ENCODE peak calls at places on chromosomes 16 and 17, in four cellular contexts. X, Z, J and Y are unnamed samples.

GRCh38 chr16:19771796-19772195 is 53.7 kb downstream of the IQCK start:
- DNase-seq in X (no peak), Z (no peak), J (no peak), Y (no peak)

GRCh38 chr17:29379084-29379811 is 10.9 kb upstream of the TAOK1 start:
- DNase-seq in X (no peak), Z (peak), J (no peak), Y (no peak)

GRCh38 chr17:81966343-81967243 is 5.6 kb upstream of the NOTUM start:
- DNase-seq in X (peak), Z (peak), J (no peak), Y (no peak)

GRCh38 chr17:63446981-63447687 is 1.0 kb upstream of the CYB561 start:
- DNase-seq in X (peak), Z (no peak), J (no peak), Y (no peak)

GRCh38 chr17:245611-246010 is 64.2 kb upstream of the DOC2B start:
- DNase-seq in X (no peak), Z (no peak), J (no peak), Y (no peak)

GRCh38 chr17:19304209-19304608 is 58.3 kb downstream of the B9D1 start:
- DNase-seq in X (no peak), Z (peak), J (no peak), Y (no peak)

GRCh38 chr17:81066072-81066471 is 31.1 kb downstream of the BAIAP2 start:
- DNase-seq in X (no peak), Z (no peak), J (no peak), Y (no peak)

GRCh38 chr17:30433514-30433913 is 43.7 kb upstream of the GOSR1 start:
- DNase-seq in X (no peak), Z (peak), J (no peak), Y (no peak)

GRCh38 chr16:3256146-3256875 is at the start of gene MEFV:
- DNase-seq in X (no peak), Z (peak), J (no peak), Y (no peak)

GRCh38 chr17:12789075-12789975 is at the start of gene ARHGAP44:
- DNase-seq in X (peak), Z (peak), J (peak), Y (peak)

GRCh38 chr16:58197314-58198012 is 443 bp downstream of the CSNK2A2 start:
- DNase-seq in X (peak), Z (no peak), J (no peak), Y (no peak)

GRCh38 chr17:7324438-7324779 is 4.7 kb downstream of the NEURL4 start:
- DNase-seq in X (no peak), Z (no peak), J (no peak), Y (no peak)

GRCh38 chr16:637081-638018 is 1.2 kb upstream of the METTL26 start:
- DNase-seq in X (peak), Z (peak), J (peak), Y (no peak)

GRCh38 chr16:82627811-82628339 is 1.1 kb downstream of the CDH13 start:
- DNase-seq in X (no peak), Z (peak), J (no peak), Y (no peak)

GRCh38 chr16:25035494-25036405 is 20.6 kb upstream of the ARHGAP17 start:
- DNase-seq in X (no peak), Z (no peak), J (no peak), Y (no peak)

GRCh38 chr16:2507679-2508064 is 6.1 kb upstream of the ATP6V0C start:
- DNase-seq in X (no peak), Z (no peak), J (no peak), Y (no peak)

GRCh38 chr16:70470927-70471341 is 16.5 kb downstream of the FCSK start:
- DNase-seq in X (peak), Z (peak), J (no peak), Y (no peak)

GRCh38 chr17:80270836-80271235 is 10.2 kb downstream of the RNF213 start:
- DNase-seq in X (no peak), Z (peak), J (no peak), Y (no peak)

GRCh38 chr17:791807-792206 is 9.7 kb downstream of the MRM3 start:
- DNase-seq in X (no peak), Z (no peak), J (no peak), Y (no peak)

GRCh38 chr17:700504-701094 is 14.0 kb downstream of the VPS53 start:
- DNase-seq in X (no peak), Z (peak), J (no peak), Y (no peak)

GRCh38 chr17:9959377-9959981 is 54.4 kb upstream of the RCVRN start:
- DNase-seq in X (peak), Z (peak), J (peak), Y (no peak)

GRCh38 chr17:74430706-74431567 is 951 bp upstream of the GPRC5C start:
- DNase-seq in X (peak), Z (peak), J (peak), Y (no peak)

GRCh38 chr16:6964679-6965078 is 368.0 kb upstream of the RBFOX1 start:
- DNase-seq in X (no peak), Z (no peak), J (no peak), Y (no peak)

GRCh38 chr16:84959045-84959576 is 52.2 kb downstream of the ZDHHC7 start:
- DNase-seq in X (no peak), Z (no peak), J (no peak), Y (no peak)

GRCh38 chr17:80254396-80255241 is 6.0 kb upstream of the RNF213 start:
- DNase-seq in X (no peak), Z (peak), J (no peak), Y (peak)

GRCh38 chr16:56989988-56990387 is 631 bp downstream of the NLRC5 start:
- DNase-seq in X (no peak), Z (no peak), J (no peak), Y (no peak)

GRCh38 chr17:41360291-41360995 is 9.2 kb downstream of the KRT33B start:
- DNase-seq in X (no peak), Z (no peak), J (no peak), Y (no peak)

GRCh38 chr17:82412535-82413520 is 5.3 kb upstream of the HEXD start:
- DNase-seq in X (no peak), Z (no peak), J (no peak), Y (no peak)

GRCh38 chr17:74531231-74531761 is at the start of gene CD300LB:
- DNase-seq in X (peak), Z (no peak), J (peak), Y (no peak)

GRCh38 chr17:1179635-1180433 is at the start of gene ABR:
- DNase-seq in X (peak), Z (peak), J (peak), Y (no peak)

GRCh38 chr17:41782142-41782541 is 4.4 kb downstream of the JUP start:
- DNase-seq in X (no peak), Z (no peak), J (no peak), Y (no peak)

GRCh38 chr17:6476834-6477210 is 32.6 kb downstream of the PIMREG start:
- DNase-seq in X (no peak), Z (no peak), J (no peak), Y (no peak)

GRCh38 chr17:41013606-41014005 is 4.7 kb upstream of the KRTAP3-1 start:
- DNase-seq in X (no peak), Z (peak), J (no peak), Y (no peak)

GRCh38 chr17:79920751-79921410 is 81.6 kb upstream of the CBX4 start:
- DNase-seq in X (no peak), Z (no peak), J (no peak), Y (no peak)

DNA sequence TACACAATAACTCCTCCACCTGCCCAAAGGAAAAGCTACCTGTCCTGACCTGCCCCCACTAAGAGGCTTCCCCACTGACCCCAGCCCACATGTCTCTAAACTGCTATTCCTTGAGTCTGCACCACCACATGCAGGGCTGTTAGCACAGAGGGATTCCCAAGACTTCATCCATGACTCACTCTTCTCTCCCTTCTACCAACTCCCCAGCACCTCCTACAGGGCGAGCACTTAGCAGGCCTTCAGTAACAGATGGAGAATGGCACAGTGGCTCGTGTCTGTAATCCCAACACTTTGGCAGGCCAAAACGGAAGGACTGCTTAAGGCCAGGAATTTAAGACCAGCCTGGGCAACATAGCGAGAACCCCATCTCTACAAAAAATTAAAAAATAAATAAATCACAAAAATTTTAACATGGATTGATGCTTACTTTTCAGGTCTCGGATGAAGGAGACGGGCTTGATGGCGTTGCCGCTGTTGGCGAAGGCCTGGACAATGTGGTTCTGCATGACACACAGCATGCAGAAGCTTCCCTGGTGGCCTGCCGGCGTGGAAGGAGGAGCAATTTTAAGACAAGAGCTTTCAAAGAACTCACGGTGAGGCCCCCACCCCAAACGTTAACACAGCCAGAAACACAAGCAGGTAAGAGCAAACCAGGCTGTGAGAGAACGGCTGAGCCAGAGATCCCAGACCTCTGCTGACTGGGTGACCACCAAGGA is 12.0 kb downstream of the USP36 start:
- DNase-seq in X (peak), Z (peak), J (no peak), Y (no peak)
- TF ChIP-seq CTCF in X (no peak), Z (peak), J (no peak), Y (peak)

GRCh38 chr16:77190190-77190477 is 856 bp upstream of the MON1B start:
- DNase-seq in X (no peak), Z (no peak), J (no peak), Y (no peak)
- H3K4me3 ChIP-seq in X (peak), Z (peak), J (peak), Y (peak)

DNA sequence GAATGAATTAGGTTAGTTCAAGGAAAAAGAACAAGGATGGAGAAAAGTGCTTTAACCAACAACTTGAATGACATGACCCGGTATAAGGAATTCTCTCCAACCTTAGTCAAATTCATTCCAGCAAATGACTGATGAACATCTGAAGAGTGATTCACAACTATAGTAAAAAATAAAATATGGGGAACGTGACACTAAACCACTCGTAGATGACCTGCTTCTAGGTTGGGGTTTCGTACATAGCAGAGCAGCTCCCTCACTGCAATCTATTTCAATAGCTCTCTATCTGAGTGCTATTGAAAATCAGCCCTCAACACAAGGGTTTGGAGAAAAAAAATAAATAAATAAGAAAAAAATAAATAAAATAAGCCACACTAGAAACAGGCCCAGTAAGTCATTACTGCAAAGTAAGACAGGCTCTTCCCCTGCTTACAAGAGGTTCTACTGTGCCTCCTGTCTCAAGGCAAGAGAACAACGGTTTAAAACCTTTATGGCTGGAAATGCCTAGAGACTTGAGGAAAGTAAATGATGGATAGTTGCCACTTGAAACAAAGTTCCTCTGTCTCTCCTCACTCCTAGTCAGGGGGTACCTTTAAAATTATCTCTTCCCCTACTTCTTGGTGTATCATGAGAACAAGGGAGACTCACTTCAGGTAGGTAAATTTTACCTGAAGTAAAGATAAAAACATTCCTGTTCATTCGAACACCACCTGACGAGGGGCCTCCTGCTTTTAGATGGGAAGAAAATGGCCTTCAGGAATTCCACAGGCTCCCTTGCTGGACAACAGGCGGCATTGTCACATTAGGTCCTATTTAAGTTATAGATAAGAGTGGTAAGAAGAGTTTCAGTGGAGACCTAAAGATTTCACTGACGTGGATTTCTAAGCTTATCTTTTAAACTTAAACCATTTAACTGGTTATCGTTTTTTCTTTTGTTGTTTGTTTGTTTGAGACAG is 20.5 kb downstream of the COG7 start:
- DNase-seq in X (no peak), Z (no peak), J (no peak), Y (no peak)
- TF ChIP-seq CTCF in X (no peak), Z (no peak), J (no peak), Y (no peak)

DNA sequence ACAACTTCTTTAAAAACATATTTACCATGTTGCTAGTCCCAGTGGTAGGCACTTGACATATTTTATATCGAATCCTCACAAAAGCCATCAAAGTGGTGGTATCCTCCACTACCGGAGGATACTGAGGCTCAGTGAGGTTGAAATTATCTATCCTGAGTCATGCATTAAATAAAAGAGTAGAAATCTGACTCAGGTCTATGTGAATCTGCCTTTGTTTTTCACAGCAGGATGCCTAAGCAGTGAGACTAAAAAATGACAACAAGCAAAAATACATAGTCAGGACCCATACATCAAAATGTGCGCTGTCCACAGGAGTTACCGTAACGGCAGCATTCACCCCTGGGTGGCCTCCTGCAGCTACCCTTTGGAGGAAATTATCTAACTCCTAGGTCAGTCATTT is 17.7 kb downstream of the BRD7 start:
- DNase-seq in X (no peak), Z (peak), J (no peak), Y (no peak)
- H3K4me3 ChIP-seq in X (no peak), Z (no peak), J (no peak), Y (no peak)

DNA sequence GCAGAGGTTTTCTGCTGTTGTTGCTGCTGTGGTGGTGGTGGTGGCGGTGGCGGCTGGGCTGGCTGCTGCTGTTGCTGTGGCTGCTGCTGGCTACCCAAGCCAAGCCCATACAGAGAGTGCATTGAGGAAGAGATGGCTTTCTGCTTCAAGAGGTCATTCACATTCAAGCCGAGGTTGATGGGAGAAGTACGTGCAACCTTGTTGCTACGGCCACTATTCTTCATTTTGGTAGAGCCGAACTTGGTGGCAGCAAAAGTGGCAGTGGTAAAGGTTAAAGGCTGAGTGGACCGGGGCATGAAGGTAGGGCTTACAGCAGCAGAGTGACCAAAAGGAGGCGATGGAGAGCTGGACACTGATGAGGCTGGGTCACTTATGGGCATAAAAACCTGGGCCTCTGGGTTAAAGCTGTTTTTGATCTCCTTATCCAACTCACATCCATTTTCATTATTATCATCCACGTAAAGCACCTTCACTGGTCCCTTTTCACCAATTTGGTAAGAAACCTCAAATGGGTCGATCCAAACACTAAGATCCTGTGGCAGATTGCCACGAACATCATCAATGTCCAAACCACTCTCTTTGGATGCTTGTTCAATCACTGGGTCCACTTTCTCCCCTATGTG is 2.8 kb downstream of the TOB1 start:
- DNase-seq in X (no peak), Z (peak), J (peak), Y (no peak)
- TF ChIP-seq CTCF in X (no peak), Z (peak), J (peak), Y (peak)

GRCh38 chr17:21167303-21167702 is 40.5 kb downstream of the DHRS7B start:
- DNase-seq in X (no peak), Z (peak), J (no peak), Y (no peak)
- H3K4me3 ChIP-seq in X (no peak), Z (no peak), J (no peak), Y (no peak)